ENCODE peak calls at places on chromosomes 16 and 17, in four cellular contexts. K, P, J and X are unnamed samples.

GRCh38 chr16:89484088-89484501 is 6.3 kb downstream of the ANKRD11 start:
- DNase-seq in K (no peak), P (peak), J (no peak), X (no peak)

GRCh38 chr17:27206447-27206846 is 87.5 kb upstream of the WSB1 start:
- DNase-seq in K (no peak), P (no peak), J (peak), X (no peak)

GRCh38 chr17:5416886-5417285 is 2.6 kb downstream of the NUP88 start:
- DNase-seq in K (no peak), P (no peak), J (no peak), X (no peak)

GRCh38 chr17:61230972-61231820 is 168.4 kb upstream of the TBX2 start:
- DNase-seq in K (no peak), P (no peak), J (no peak), X (no peak)

GRCh38 chr16:4293822-4294457 is 21.1 kb upstream of the TFAP4 start:
- DNase-seq in K (no peak), P (peak), J (peak), X (no peak)

GRCh38 chr16:73205153-73205549 is 157.2 kb upstream of the ZFHX3 start:
- DNase-seq in K (no peak), P (no peak), J (no peak), X (no peak)

GRCh38 chr17:72120878-72121163 is at the start of gene SOX9:
- DNase-seq in K (peak), P (peak), J (peak), X (peak)

GRCh38 chr17:55480907-55481306 is 30.3 kb downstream of the SMIM36 start:
- DNase-seq in K (no peak), P (no peak), J (no peak), X (no peak)

GRCh38 chr17:60513014-60513413 is 13.0 kb downstream of the APPBP2 start:
- DNase-seq in K (no peak), P (no peak), J (no peak), X (no peak)

GRCh38 chr17:34527121-34527907 is 52.1 kb upstream of the TMEM132E start:
- DNase-seq in K (no peak), P (no peak), J (no peak), X (no peak)

GRCh38 chr17:79035686-79036085 is 11.7 kb downstream of the C1QTNF1 start:
- DNase-seq in K (no peak), P (no peak), J (no peak), X (no peak)

GRCh38 chr16:56886296-56886695 is 21.3 kb downstream of the SLC12A3 start:
- DNase-seq in K (no peak), P (no peak), J (no peak), X (no peak)

GRCh38 chr16:68287276-68288251 is 23.2 kb downstream of the SLC7A6OS start:
- DNase-seq in K (no peak), P (peak), J (peak), X (no peak)

GRCh38 chr16:11668590-11669379 is 530 bp downstream of the SNN start:
- DNase-seq in K (no peak), P (no peak), J (no peak), X (peak)

GRCh38 chr17:73494955-73495349 is 149.3 kb downstream of the SDK2 start:
- DNase-seq in K (no peak), P (no peak), J (no peak), X (no peak)

GRCh38 chr16:20678242-20678641 is 19.2 kb downstream of the ACSM1 start:
- DNase-seq in K (no peak), P (no peak), J (no peak), X (no peak)

GRCh38 chr17:79956853-79957252 is 78.8 kb downstream of the TBC1D16 start:
- DNase-seq in K (no peak), P (no peak), J (no peak), X (no peak)

GRCh38 chr17:33602981-33603380 is 309.9 kb upstream of the ASIC2 start:
- DNase-seq in K (no peak), P (no peak), J (no peak), X (peak)

GRCh38 chr16:11586856-11587642 is at the start of gene LITAF:
- DNase-seq in K (no peak), P (peak), J (peak), X (peak)

GRCh38 chr16:17194190-17194780 is 276.5 kb downstream of the XYLT1 start:
- DNase-seq in K (no peak), P (peak), J (no peak), X (peak)

GRCh38 chr16:75216576-75216975 is 2.2 kb upstream of the CTRB1 start:
- DNase-seq in K (no peak), P (no peak), J (no peak), X (no peak)

GRCh38 chr16:16092925-16093624 is 130.2 kb downstream of the ABCC6 start:
- DNase-seq in K (no peak), P (peak), J (peak), X (no peak)

GRCh38 chr16:4344659-4345438 is 6.3 kb downstream of the PAM16 start:
- DNase-seq in K (peak), P (no peak), J (no peak), X (no peak)

GRCh38 chr17:79915850-79916430 is 76.7 kb upstream of the CBX4 start:
- DNase-seq in K (no peak), P (peak), J (peak), X (no peak)

GRCh38 chr17:81455387-81455786 is 57.2 kb downstream of the ACTG1 start:
- DNase-seq in K (no peak), P (no peak), J (no peak), X (no peak)

GRCh38 chr16:4273858-4274291 is 1.1 kb upstream of the TFAP4 start:
- DNase-seq in K (no peak), P (peak), J (no peak), X (peak)

GRCh38 chr16:49737541-49737940 is 118.4 kb downstream of the ZNF423 start:
- DNase-seq in K (no peak), P (no peak), J (no peak), X (no peak)

GRCh38 chr16:58414938-58415451 is 22.7 kb downstream of the GINS3 start:
- DNase-seq in K (no peak), P (peak), J (no peak), X (no peak)

GRCh38 chr17:79814624-79814965 is 17.7 kb upstream of the CBX8 start:
- DNase-seq in K (no peak), P (no peak), J (no peak), X (no peak)

GRCh38 chr16:22007509-22008214 is at the start of gene MOSMO:
- DNase-seq in K (no peak), P (peak), J (peak), X (peak)